ENCODE peak calls at places on chromosomes 2 and 18, in seven cellular contexts. D is Panc1, H is breast epithelium, K is body of pancreas, B is cardiac muscle cell, A is K562, W is ovary. J is an unnamed sample.

GRCh38 chr18:26977791-26978190 is 112.3 kb upstream of the AQP4 start:
- DNase-seq in B (no peak), H (no peak), A (no peak), K (no peak), D (no peak), W (no peak), J (no peak)

GRCh38 chr2:8306530-8307351 is 375.1 kb upstream of the ID2 start:
- DNase-seq in A (no peak), B (peak; percentile 20), W (no peak), D (no peak), K (no peak), H (no peak), J (no peak)

GRCh38 chr2:231710751-231711676 is 2.7 kb downstream of the PTMA start:
- DNase-seq in A (peak; percentile 37), W (peak; percentile 63), B (peak; percentile 38), D (no peak), K (no peak), H (no peak), J (peak; percentile 67)

GRCh38 chr2:3302751-3303582 is 74.7 kb downstream of the EIPR1 start:
- DNase-seq in B (no peak), K (no peak), H (no peak), A (no peak), W (no peak), D (no peak), J (no peak)

GRCh38 chr2:239545741-239546392 is 145.0 kb upstream of the HDAC4 start:
- DNase-seq in W (no peak), B (no peak), A (no peak), D (no peak), K (no peak), H (peak; percentile 38), J (no peak)

GRCh38 chr18:40159141-40160017 is 1795.7 kb upstream of the PIK3C3 start:
- DNase-seq in W (no peak), D (no peak), K (no peak), B (peak; percentile 68), H (no peak), A (no peak), J (no peak)

GRCh38 chr18:12052866-12053265 is 40.8 kb upstream of the ANKRD62 start:
- DNase-seq in K (no peak), W (no peak), H (no peak), A (no peak), B (no peak), D (no peak), J (no peak)

GRCh38 chr2:235518317-235519090 is 24.7 kb downstream of the AGAP1 start:
- DNase-seq in B (peak; percentile 25), A (no peak), D (no peak), K (no peak), W (no peak), H (no peak), J (peak; percentile 62)

GRCh38 chr2:132911726-132912724 is 242.0 kb upstream of the LYPD1 start:
- DNase-seq in W (peak; percentile 23), B (peak; percentile 72), H (no peak), D (no peak), A (no peak), K (no peak), J (no peak)

GRCh38 chr2:240584486-240585031 is 2.0 kb upstream of the CAPN10 start:
- DNase-seq in H (no peak), A (no peak), W (no peak), B (peak; percentile 79), D (no peak), K (no peak), J (peak; percentile 60)

GRCh38 chr2:65044097-65044735 is 12.0 kb upstream of the CEP68 start:
- DNase-seq in A (no peak), H (no peak), K (no peak), D (no peak), B (no peak), W (no peak), J (no peak)

GRCh38 chr18:54192900-54193299 is 31.6 kb downstream of the MBD2 start:
- DNase-seq in A (no peak), B (no peak), H (no peak), D (no peak), W (no peak), K (no peak), J (no peak)

GRCh38 chr2:91975130-91975491 is 2896.1 kb upstream of the TEKT4 start:
- DNase-seq in A (no peak), W (no peak), D (no peak), K (no peak), H (no peak), B (no peak), J (no peak)

GRCh38 chr18:9627642-9628041 is 13.3 kb upstream of the PPP4R1 start:
- DNase-seq in H (no peak), W (no peak), D (no peak), A (no peak), B (peak; percentile 77), K (no peak), J (no peak)

GRCh38 chr18:32688821-32689220 is 84.0 kb downstream of the KLHL14 start:
- DNase-seq in D (no peak), W (no peak), K (no peak), H (no peak), A (no peak), B (no peak), J (no peak)

GRCh38 chr18:32677578-32677977 is 95.2 kb downstream of the KLHL14 start:
- DNase-seq in K (no peak), W (no peak), A (no peak), B (no peak), H (no peak), D (no peak), J (no peak)

GRCh38 chr18:32684940-32685339 is 87.9 kb downstream of the KLHL14 start:
- DNase-seq in D (no peak), A (no peak), H (no peak), B (no peak), W (no peak), K (no peak), J (no peak)

DNA sequence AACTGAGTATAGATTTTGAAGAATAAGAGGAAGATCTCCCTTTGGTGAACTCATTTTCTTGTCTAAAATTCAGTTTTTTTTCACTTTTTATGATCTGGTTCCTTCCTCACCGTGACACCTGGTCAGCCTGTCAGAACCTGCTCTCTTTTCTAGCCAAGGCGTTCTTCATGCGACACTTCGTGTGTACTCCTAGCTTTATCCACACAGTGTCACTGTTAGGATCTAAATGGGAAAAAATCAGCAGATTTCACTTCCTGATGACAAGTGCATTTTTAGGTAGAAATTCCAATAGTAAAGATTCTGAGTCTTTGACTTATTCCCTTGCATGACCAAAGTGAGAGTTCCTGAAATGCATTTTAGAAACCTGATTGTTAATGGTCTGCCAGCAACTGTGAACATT is 89.8 kb downstream of the KLHL14 start:
- DNase-seq in A (no peak), K (no peak), H (no peak), B (no peak), W (no peak), D (no peak), J (no peak)
- TF ChIP-seq CTCF in A (no peak), K (no peak), H (no peak), B (no peak), W (no peak), D (peak; percentile 11), J (no peak)

DNA sequence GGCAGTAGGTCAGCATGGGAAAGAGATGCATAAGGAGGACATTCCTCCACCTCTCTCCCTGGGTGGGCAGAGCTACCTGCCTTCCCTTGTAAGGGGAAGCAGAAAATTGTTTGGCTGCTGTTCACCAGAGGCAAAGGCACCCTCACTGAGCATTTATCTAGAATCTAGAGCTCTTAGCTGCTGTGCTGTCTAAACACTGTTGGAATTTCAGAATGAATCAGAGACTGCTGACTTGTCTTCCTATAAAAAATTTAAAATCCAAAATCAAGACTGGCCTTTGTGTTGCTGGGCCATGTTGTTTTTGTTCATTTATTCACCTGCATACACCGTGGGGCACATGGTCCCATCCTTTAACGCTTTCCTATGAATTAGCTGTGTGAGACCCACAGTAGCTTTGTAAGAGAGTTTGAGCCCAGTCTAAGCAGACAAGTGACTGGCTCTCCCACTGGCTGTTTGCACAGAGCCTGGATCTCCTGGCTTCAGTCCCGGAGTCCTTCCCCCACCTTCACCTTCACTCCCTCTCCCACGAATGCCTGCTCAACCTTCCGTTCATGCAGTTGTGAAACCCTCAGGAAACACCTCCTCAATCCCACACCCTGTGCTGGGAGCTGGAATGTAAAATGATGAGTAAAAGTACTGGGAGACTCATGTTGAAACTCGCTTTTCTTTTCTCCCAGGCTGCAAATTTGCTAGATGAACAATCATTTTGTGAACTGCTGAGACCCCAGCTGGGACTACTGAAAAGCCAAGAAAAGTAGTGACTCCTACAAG is 76.2 kb downstream of the FAM168B start:
- DNase-seq in A (no peak), H (no peak), W (peak; percentile 26), B (peak; percentile 89), D (no peak), K (peak; percentile 56), J (no peak)
- H3K4me3 ChIP-seq in A (no peak overlapping the region), H (no peak overlapping the region), W (no peak overlapping the region), B (no peak overlapping the region), D (no peak overlapping the region), K (no peak overlapping the region), J (no peak overlapping the region)

GRCh38 chr2:80086831-80087230 is 217.7 kb downstream of the LRRTM1 start:
- DNase-seq in A (no peak), B (peak; percentile 55), D (no peak), H (no peak), K (no peak), W (no peak), J (no peak)
- H3K4me1 ChIP-seq in A (peaks cover 11% of the 10 kb centered on the region), B (peaks cover 10% of the 10 kb centered on the region), D (no peaks in the 10 kb centered on the region), H (no peaks in the 10 kb centered on the region), K (no peaks in the 10 kb centered on the region), W (no peaks in the 10 kb centered on the region), J (no peaks in the 10 kb centered on the region)

GRCh38 chr2:6881516-6881915 is 3.9 kb downstream of the RSAD2 start:
- DNase-seq in H (no peak), W (no peak), A (no peak), B (no peak), D (no peak), K (no peak), J (no peak)

GRCh38 chr2:6877402-6878305 is at the start of gene RSAD2:
- DNase-seq in A (no peak), H (no peak), D (no peak), W (peak; percentile 38), K (peak; percentile 68), B (peak; percentile 28), J (no peak)

GRCh38 chr2:6879011-6879410 is 1.4 kb downstream of the RSAD2 start:
- DNase-seq in K (no peak), B (peak; percentile 13), H (no peak), D (no peak), A (no peak), W (no peak), J (no peak)

GRCh38 chr2:6881036-6881435 is 3.5 kb downstream of the RSAD2 start:
- DNase-seq in D (no peak), A (no peak), H (no peak), B (no peak), W (no peak), K (no peak), J (no peak)

DNA sequence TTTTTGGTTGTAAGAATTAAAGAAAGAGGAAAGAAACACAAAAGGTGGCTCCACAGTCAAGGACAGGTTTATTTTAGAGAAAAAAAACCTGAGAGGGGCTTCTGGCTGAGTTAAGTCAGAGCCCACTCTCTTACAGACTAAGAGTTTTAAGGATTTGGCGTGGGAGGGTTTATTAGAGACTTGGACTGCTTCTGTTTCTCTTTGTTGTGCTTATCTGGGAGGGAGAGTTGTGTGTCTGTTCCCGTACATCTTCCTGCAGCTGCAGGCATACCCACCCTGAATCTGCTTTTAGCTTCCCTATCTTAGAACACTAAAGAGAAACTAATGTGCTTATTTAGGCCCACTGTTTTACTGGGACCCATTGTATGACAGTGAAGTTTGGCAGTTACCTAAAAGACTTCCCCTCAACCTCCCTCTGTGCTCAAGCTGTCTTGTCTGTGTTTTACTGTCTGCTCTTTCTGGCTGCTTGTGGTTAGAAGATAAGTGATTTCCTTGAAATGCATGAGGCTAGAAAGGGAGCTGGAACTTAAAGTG is 2.7 kb downstream of the RSAD2 start:
- DNase-seq in K (no peak), B (peak; percentile 27), H (no peak), A (no peak), D (no peak), W (no peak), J (no peak)
- TF ChIP-seq CTCF in K (no peak), B (no peak), H (no peak), A (no peak), D (no peak), W (no peak), J (no peak)

J was measured in mucosa of descending colon.